ENCODE peak calls at places on chromosomes 4 and X, in eight cellular contexts. One of them, this sample, is unnamed. For H3K4me1, the result is how much of the 10 kb centered on the place peaks cover.

GRCh38 chr4:4859010-4859798 is at the start of gene MSX1:
- DNase-seq in neural progenitor cell: peak
- DNase-seq in GM23248: peak
- DNase-seq in PC-3: peak
- DNase-seq in hepatocyte: peak
- DNase-seq in OCI-LY7: peak
- DNase-seq in HCT116: peak
- DNase-seq in SK-N-SH: peak
- DNase-seq in this sample: peak

GRCh38 chr4:1988327-1988724 is 20.4 kb downstream of the NELFA start:
- DNase-seq in neural progenitor cell: no peak
- DNase-seq in GM23248: no peak
- DNase-seq in PC-3: no peak
- DNase-seq in hepatocyte: no peak
- DNase-seq in OCI-LY7: no peak
- DNase-seq in HCT116: no peak
- DNase-seq in SK-N-SH: peak
- DNase-seq in this sample: no peak

GRCh38 chrX:9899640-9900075 is 67.5 kb upstream of the CLDN34 start:
- DNase-seq in neural progenitor cell: peak
- DNase-seq in GM23248: peak
- DNase-seq in PC-3: no peak
- DNase-seq in hepatocyte: no peak
- DNase-seq in OCI-LY7: no peak
- DNase-seq in HCT116: no peak
- DNase-seq in SK-N-SH: no peak
- DNase-seq in this sample: no peak

GRCh38 chr4:55169352-55169959 is 44.1 kb upstream of the KDR start:
- DNase-seq in neural progenitor cell: peak
- DNase-seq in GM23248: no peak
- DNase-seq in PC-3: peak
- DNase-seq in hepatocyte: peak
- DNase-seq in OCI-LY7: no peak
- DNase-seq in HCT116: no peak
- DNase-seq in SK-N-SH: no peak
- DNase-seq in this sample: peak

GRCh38 chrX:39809326-39809725 is 288.4 kb downstream of the BCOR start:
- DNase-seq in neural progenitor cell: no peak
- DNase-seq in GM23248: peak
- DNase-seq in PC-3: peak
- DNase-seq in hepatocyte: no peak
- DNase-seq in OCI-LY7: no peak
- DNase-seq in HCT116: no peak
- DNase-seq in SK-N-SH: no peak
- DNase-seq in this sample: no peak

GRCh38 chrX:112521658-112522057 is 158.1 kb downstream of the LHFPL1 start:
- DNase-seq in neural progenitor cell: no peak
- DNase-seq in GM23248: peak
- DNase-seq in PC-3: no peak
- DNase-seq in hepatocyte: no peak
- DNase-seq in OCI-LY7: no peak
- DNase-seq in HCT116: no peak
- DNase-seq in SK-N-SH: no peak
- DNase-seq in this sample: no peak

GRCh38 chr4:48913346-48913745 is 6.8 kb upstream of the OCIAD2 start:
- DNase-seq in neural progenitor cell: no peak
- DNase-seq in GM23248: peak
- DNase-seq in PC-3: peak
- DNase-seq in hepatocyte: no peak
- DNase-seq in OCI-LY7: no peak
- DNase-seq in HCT116: no peak
- DNase-seq in SK-N-SH: no peak
- DNase-seq in this sample: no peak

GRCh38 chr4:140423106-140423505 is 4.3 kb downstream of the CLGN start:
- DNase-seq in neural progenitor cell: no peak
- DNase-seq in GM23248: peak
- DNase-seq in PC-3: peak
- DNase-seq in hepatocyte: no peak
- DNase-seq in OCI-LY7: no peak
- DNase-seq in HCT116: no peak
- DNase-seq in SK-N-SH: no peak
- DNase-seq in this sample: no peak

GRCh38 chr4:83320548-83320947 is 14.1 kb downstream of the HPSE start:
- DNase-seq in neural progenitor cell: no peak
- DNase-seq in GM23248: peak
- DNase-seq in PC-3: peak
- DNase-seq in hepatocyte: no peak
- DNase-seq in OCI-LY7: no peak
- DNase-seq in HCT116: no peak
- DNase-seq in SK-N-SH: no peak
- DNase-seq in this sample: no peak

GRCh38 chr4:79528241-79528706 is 120.2 kb upstream of the GK2 start:
- DNase-seq in neural progenitor cell: no peak
- DNase-seq in GM23248: no peak
- DNase-seq in PC-3: peak
- DNase-seq in hepatocyte: no peak
- DNase-seq in OCI-LY7: no peak
- DNase-seq in HCT116: no peak
- DNase-seq in SK-N-SH: no peak
- DNase-seq in this sample: no peak

GRCh38 chrX:68061206-68061535 is 372.1 kb downstream of the OPHN1 start:
- DNase-seq in neural progenitor cell: no peak
- DNase-seq in GM23248: no peak
- DNase-seq in PC-3: no peak
- DNase-seq in hepatocyte: no peak
- DNase-seq in OCI-LY7: no peak
- DNase-seq in HCT116: no peak
- DNase-seq in SK-N-SH: no peak
- DNase-seq in this sample: no peak

GRCh38 chr4:183142566-183143545 is 43.8 kb downstream of the WWC2 start:
- DNase-seq in neural progenitor cell: no peak
- DNase-seq in GM23248: peak
- DNase-seq in PC-3: peak
- DNase-seq in hepatocyte: peak
- DNase-seq in OCI-LY7: no peak
- DNase-seq in HCT116: no peak
- DNase-seq in SK-N-SH: peak
- DNase-seq in this sample: no peak

GRCh38 chr4:124432500-124432899 is 280.0 kb downstream of the ANKRD50 start:
- DNase-seq in neural progenitor cell: no peak
- DNase-seq in GM23248: peak
- DNase-seq in PC-3: peak
- DNase-seq in hepatocyte: no peak
- DNase-seq in OCI-LY7: no peak
- DNase-seq in HCT116: no peak
- DNase-seq in SK-N-SH: no peak
- DNase-seq in this sample: no peak

GRCh38 chrX:39507617-39508299 is 590.0 kb downstream of the BCOR start:
- DNase-seq in neural progenitor cell: no peak
- DNase-seq in GM23248: no peak
- DNase-seq in PC-3: no peak
- DNase-seq in hepatocyte: no peak
- DNase-seq in OCI-LY7: no peak
- DNase-seq in HCT116: no peak
- DNase-seq in SK-N-SH: no peak
- DNase-seq in this sample: no peak

GRCh38 chr4:69731826-69732225 is 28.6 kb downstream of the SULT1B1 start:
- DNase-seq in neural progenitor cell: no peak
- DNase-seq in GM23248: no peak
- DNase-seq in PC-3: no peak
- DNase-seq in hepatocyte: peak
- DNase-seq in OCI-LY7: no peak
- DNase-seq in HCT116: no peak
- DNase-seq in SK-N-SH: no peak
- DNase-seq in this sample: no peak

GRCh38 chr4:107711831-107712230 is 8.2 kb downstream of the PAPSS1 start:
- DNase-seq in neural progenitor cell: no peak
- DNase-seq in GM23248: no peak
- DNase-seq in PC-3: no peak
- DNase-seq in hepatocyte: no peak
- DNase-seq in OCI-LY7: no peak
- DNase-seq in HCT116: no peak
- DNase-seq in SK-N-SH: no peak
- DNase-seq in this sample: no peak
- TF ChIP-seq EZH2phosphoT487 in neural progenitor cell: no peak
- TF ChIP-seq EZH2phosphoT487 in GM23248: no peak
- TF ChIP-seq EZH2phosphoT487 in PC-3: no peak
- TF ChIP-seq EZH2phosphoT487 in hepatocyte: no peak
- TF ChIP-seq EZH2phosphoT487 in OCI-LY7: no peak
- TF ChIP-seq EZH2phosphoT487 in HCT116: no peak
- TF ChIP-seq EZH2phosphoT487 in SK-N-SH: no peak
- TF ChIP-seq EZH2phosphoT487 in this sample: no peak

GRCh38 chrX:13009844-13010243 is 34.6 kb downstream of the FAM9C start:
- DNase-seq in neural progenitor cell: no peak
- DNase-seq in GM23248: peak
- DNase-seq in PC-3: peak
- DNase-seq in hepatocyte: no peak
- DNase-seq in OCI-LY7: no peak
- DNase-seq in HCT116: no peak
- DNase-seq in SK-N-SH: no peak
- DNase-seq in this sample: no peak

GRCh38 chrX:13010546-13010945 is 33.9 kb downstream of the FAM9C start:
- DNase-seq in neural progenitor cell: no peak
- DNase-seq in GM23248: no peak
- DNase-seq in PC-3: no peak
- DNase-seq in hepatocyte: no peak
- DNase-seq in OCI-LY7: no peak
- DNase-seq in HCT116: no peak
- DNase-seq in SK-N-SH: no peak
- DNase-seq in this sample: no peak

GRCh38 chrX:13015536-13016236 is 28.7 kb downstream of the FAM9C start:
- DNase-seq in neural progenitor cell: no peak
- DNase-seq in GM23248: no peak
- DNase-seq in PC-3: no peak
- DNase-seq in hepatocyte: no peak
- DNase-seq in OCI-LY7: no peak
- DNase-seq in HCT116: no peak
- DNase-seq in SK-N-SH: no peak
- DNase-seq in this sample: no peak

GRCh38 chrX:13014111-13015094 is 30.0 kb downstream of the FAM9C start:
- DNase-seq in neural progenitor cell: no peak
- DNase-seq in GM23248: no peak
- DNase-seq in PC-3: no peak
- DNase-seq in hepatocyte: no peak
- DNase-seq in OCI-LY7: no peak
- DNase-seq in HCT116: no peak
- DNase-seq in SK-N-SH: no peak
- DNase-seq in this sample: no peak

DNA sequence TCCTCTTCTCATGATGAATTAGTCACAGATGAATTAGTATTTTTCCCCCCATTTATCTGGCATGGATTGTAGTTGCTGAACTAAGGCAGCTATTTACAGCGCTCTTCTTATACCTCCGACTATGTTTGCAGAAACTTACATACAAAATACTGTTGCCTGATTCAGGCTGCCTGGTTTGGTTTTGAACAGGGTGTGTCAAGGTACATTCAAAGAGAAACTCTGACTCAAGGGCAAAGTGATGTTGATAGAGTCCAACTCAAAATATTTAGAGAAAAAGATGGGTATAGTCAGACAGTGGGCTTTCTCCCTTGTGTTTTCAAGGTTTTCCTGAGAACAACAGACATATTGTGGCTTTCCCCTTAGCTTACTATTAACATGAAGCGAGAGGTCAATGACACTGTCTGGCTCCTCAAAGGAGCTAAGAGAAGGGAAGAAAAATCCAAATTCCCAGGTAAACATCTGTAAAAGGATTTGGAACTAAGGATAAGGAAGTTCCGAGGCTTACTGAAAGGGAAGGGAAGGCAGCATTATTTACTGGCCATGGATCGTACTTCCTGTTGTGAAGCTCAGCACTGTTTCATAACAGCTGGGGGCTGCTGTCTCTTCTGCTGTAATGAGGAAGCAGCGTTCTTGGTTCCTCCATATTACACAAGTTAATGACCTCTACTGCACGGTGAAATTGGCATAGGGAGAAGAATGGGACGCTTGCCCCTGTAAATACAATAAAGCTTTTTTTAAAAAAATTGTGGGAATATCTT is 30.9 kb downstream of the FAM9C start:
- DNase-seq in neural progenitor cell: no peak
- DNase-seq in GM23248: no peak
- DNase-seq in PC-3: no peak
- DNase-seq in hepatocyte: peak
- DNase-seq in OCI-LY7: peak
- DNase-seq in HCT116: no peak
- DNase-seq in SK-N-SH: no peak
- DNase-seq in this sample: no peak
- H3K4me1 ChIP-seq in neural progenitor cell: under half
- H3K4me1 ChIP-seq in GM23248: under half
- H3K4me1 ChIP-seq in PC-3: under half
- H3K4me1 ChIP-seq in hepatocyte: under half
- H3K4me1 ChIP-seq in OCI-LY7: under half
- H3K4me1 ChIP-seq in HCT116: under half
- H3K4me1 ChIP-seq in SK-N-SH: under half
- H3K4me1 ChIP-seq in this sample: under half

GRCh38 chrX:148500428-148501120 is at the start of gene AFF2:
- DNase-seq in neural progenitor cell: peak
- DNase-seq in GM23248: peak
- DNase-seq in PC-3: no peak
- DNase-seq in hepatocyte: peak
- DNase-seq in OCI-LY7: peak
- DNase-seq in HCT116: no peak
- DNase-seq in SK-N-SH: peak
- DNase-seq in this sample: peak
- TF ChIP-seq EZH2phosphoT487 in neural progenitor cell: no peak
- TF ChIP-seq EZH2phosphoT487 in GM23248: no peak
- TF ChIP-seq EZH2phosphoT487 in PC-3: no peak
- TF ChIP-seq EZH2phosphoT487 in hepatocyte: no peak
- TF ChIP-seq EZH2phosphoT487 in OCI-LY7: no peak
- TF ChIP-seq EZH2phosphoT487 in HCT116: no peak
- TF ChIP-seq EZH2phosphoT487 in SK-N-SH: no peak
- TF ChIP-seq EZH2phosphoT487 in this sample: no peak

GRCh38 chr4:184952522-184952921 is 65.8 kb upstream of the HELT start:
- DNase-seq in neural progenitor cell: no peak
- DNase-seq in GM23248: no peak
- DNase-seq in PC-3: no peak
- DNase-seq in hepatocyte: no peak
- DNase-seq in OCI-LY7: no peak
- DNase-seq in HCT116: no peak
- DNase-seq in SK-N-SH: no peak
- DNase-seq in this sample: no peak

GRCh38 chr4:184953971-184954370 is 64.3 kb upstream of the HELT start:
- DNase-seq in neural progenitor cell: no peak
- DNase-seq in GM23248: no peak
- DNase-seq in PC-3: no peak
- DNase-seq in hepatocyte: no peak
- DNase-seq in OCI-LY7: no peak
- DNase-seq in HCT116: no peak
- DNase-seq in SK-N-SH: no peak
- DNase-seq in this sample: no peak

GRCh38 chr4:184955116-184955515 is 63.2 kb upstream of the HELT start:
- DNase-seq in neural progenitor cell: no peak
- DNase-seq in GM23248: no peak
- DNase-seq in PC-3: no peak
- DNase-seq in hepatocyte: no peak
- DNase-seq in OCI-LY7: no peak
- DNase-seq in HCT116: no peak
- DNase-seq in SK-N-SH: no peak
- DNase-seq in this sample: no peak

GRCh38 chr4:184954482-184954881 is 63.8 kb upstream of the HELT start:
- DNase-seq in neural progenitor cell: no peak
- DNase-seq in GM23248: no peak
- DNase-seq in PC-3: no peak
- DNase-seq in hepatocyte: no peak
- DNase-seq in OCI-LY7: no peak
- DNase-seq in HCT116: no peak
- DNase-seq in SK-N-SH: no peak
- DNase-seq in this sample: no peak

GRCh38 chr4:184953421-184953820 is 64.9 kb upstream of the HELT start:
- DNase-seq in neural progenitor cell: no peak
- DNase-seq in GM23248: no peak
- DNase-seq in PC-3: no peak
- DNase-seq in hepatocyte: no peak
- DNase-seq in OCI-LY7: no peak
- DNase-seq in HCT116: no peak
- DNase-seq in SK-N-SH: no peak
- DNase-seq in this sample: no peak
- H3K4me1 ChIP-seq in neural progenitor cell: under half
- H3K4me1 ChIP-seq in GM23248: under half
- H3K4me1 ChIP-seq in PC-3: under half
- H3K4me1 ChIP-seq in hepatocyte: under half
- H3K4me1 ChIP-seq in OCI-LY7: under half
- H3K4me1 ChIP-seq in HCT116: under half
- H3K4me1 ChIP-seq in SK-N-SH: under half
- H3K4me1 ChIP-seq in this sample: under half